ENCODE peak calls at places on chromosomes 3 and 15, in four cellular contexts. C is activated B cell treated with CpG ODN at 0.5 μM for 24 hours, J is left ventricle myocardium inferior, M is cardiac muscle cell. W is an unnamed sample.

GRCh38 chr3:5006755-5007202 is 27.5 kb downstream of the BHLHE40 start:
- DNase-seq in C (peak; percentile 58), J (no peak), M (no peak), W (no peak)

GRCh38 chr3:129224984-129225393 is 24.4 kb upstream of the COPG1 start:
- DNase-seq in J (peak; percentile 86), C (no peak), M (no peak), W (no peak)

GRCh38 chr15:53210653-53211052 is 420.5 kb upstream of the ONECUT1 start:
- DNase-seq in C (no peak), J (no peak), M (no peak), W (no peak)

GRCh38 chr15:74062236-74062635 is 20.1 kb downstream of the GOLGA6A start:
- DNase-seq in J (no peak), C (no peak), M (no peak), W (no peak)

GRCh38 chr3:168964736-168965135 is 698.8 kb downstream of the MECOM start:
- DNase-seq in C (no peak), J (no peak), M (no peak), W (no peak)

GRCh38 chr3:197285557-197285956 is 12.9 kb downstream of the DLG1 start:
- DNase-seq in M (no peak), J (no peak), C (no peak), W (no peak)

GRCh38 chr3:150457996-150458395 is 49.9 kb downstream of the TSC22D2 start:
- DNase-seq in J (no peak), M (no peak), C (no peak), W (no peak)

GRCh38 chr3:42796332-42796885 is 7.9 kb downstream of the HIGD1A start:
- DNase-seq in J (no peak), M (no peak), C (no peak), W (no peak)

GRCh38 chr3:152517517-152517916 is 248.8 kb downstream of the MBNL1 start:
- DNase-seq in J (no peak), C (no peak), M (no peak), W (no peak)

GRCh38 chr3:71710906-71711494 is 14.2 kb downstream of the EIF4E3 start:
- DNase-seq in M (peak; percentile 57), J (no peak), C (no peak), W (no peak)

GRCh38 chr3:38561746-38562466 is 65.8 kb downstream of the EXOG start:
- DNase-seq in M (no peak), C (no peak), J (no peak), W (no peak)

GRCh38 chr3:194872669-194872977 is 186.9 kb downstream of the FAM43A start:
- DNase-seq in C (no peak), J (no peak), M (no peak), W (no peak)

GRCh38 chr3:113533534-113533892 is 1.2 kb downstream of the SIDT1 start:
- DNase-seq in J (no peak), M (no peak), C (no peak), W (no peak)

DNA sequence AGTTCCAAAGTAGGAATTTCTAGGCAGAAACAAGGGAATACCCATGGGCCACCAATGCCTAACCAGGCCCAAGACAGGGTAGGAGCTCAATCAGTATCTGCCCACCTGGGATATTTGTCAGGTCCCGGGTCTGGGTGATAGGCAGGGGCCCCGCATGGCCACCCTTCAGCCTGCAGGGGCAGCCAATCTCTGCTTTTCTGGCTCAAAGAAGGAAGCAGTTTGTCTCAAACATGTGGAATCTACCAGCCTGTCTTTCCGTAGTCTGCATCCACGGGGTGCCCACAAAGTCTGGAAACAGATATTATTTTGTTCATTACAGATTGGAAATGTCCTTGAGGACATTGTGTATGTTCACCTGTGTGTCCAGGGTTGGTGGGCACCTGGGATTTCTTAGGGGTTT is 56.2 kb downstream of the CEMIP start:
- DNase-seq in M (no peak), J (no peak), C (no peak), W (no peak)
- TF ChIP-seq CTCF in M (peak; percentile 10), J (no peak), C (no peak), W (no peak)

GRCh38 chr15:93051236-93052089 is 37.5 kb downstream of the RGMA start:
- DNase-seq in M (no peak), C (no peak), J (no peak), W (no peak)

GRCh38 chr15:93050648-93051047 is 38.4 kb downstream of the RGMA start:
- DNase-seq in M (no peak), J (no peak), C (no peak), W (no peak)

GRCh38 chr15:93055211-93055763 is 33.7 kb downstream of the RGMA start:
- DNase-seq in M (no peak), J (no peak), C (no peak), W (no peak)

GRCh38 chr15:93049914-93050534 is 39.0 kb downstream of the RGMA start:
- DNase-seq in C (no peak), M (no peak), J (no peak), W (no peak)

DNA sequence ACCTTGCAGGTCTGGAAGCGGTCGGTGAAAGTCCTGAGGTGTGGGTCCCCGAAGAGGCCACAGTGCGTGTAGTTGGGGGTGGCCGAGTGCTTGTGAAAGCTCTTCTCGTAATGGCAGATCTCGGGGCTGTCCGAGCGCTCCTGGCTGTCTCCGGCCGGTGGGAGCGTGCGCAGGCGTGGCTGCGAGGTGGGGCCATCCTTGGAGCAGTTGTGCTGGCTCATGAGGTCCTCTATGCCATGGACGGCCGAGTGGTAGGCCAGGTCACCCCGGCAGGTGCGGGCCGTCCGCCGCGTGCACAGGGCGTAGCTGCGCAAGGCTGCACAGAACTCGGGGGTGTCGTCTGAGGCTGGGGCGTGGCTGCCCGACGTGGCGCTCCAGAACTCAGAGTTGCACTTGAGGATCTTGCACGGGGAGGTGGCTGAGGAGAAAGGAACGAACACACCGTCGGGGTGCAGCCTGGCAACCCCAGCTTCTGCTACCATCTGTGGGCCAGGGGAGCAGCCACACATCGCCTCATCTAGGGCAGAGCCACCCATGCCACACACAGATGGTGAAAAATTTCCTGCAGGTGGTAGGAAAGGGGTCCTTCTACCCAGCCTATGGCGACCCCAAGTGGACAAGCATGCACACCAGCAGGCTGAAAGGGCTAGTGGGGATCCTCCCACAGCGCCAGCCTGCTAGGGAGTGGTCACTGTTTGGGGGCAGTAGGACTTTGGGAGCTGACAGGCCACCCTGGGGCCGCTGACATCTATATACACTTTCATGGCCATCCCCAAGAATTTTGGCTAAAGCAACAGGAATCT is 36.7 kb downstream of the RGMA start:
- DNase-seq in C (no peak), M (no peak), J (no peak), W (no peak)
- TF ChIP-seq CTCF in C (no peak), M (no peak), J (no peak), W (no peak)

GRCh38 chr3:100004931-100005330 is 109.4 kb downstream of the FILIP1L start:
- DNase-seq in M (no peak), J (no peak), C (no peak), W (no peak)

GRCh38 chr3:100005670-100006393 is 108.5 kb downstream of the FILIP1L start:
- DNase-seq in C (no peak), M (no peak), J (no peak), W (no peak)

GRCh38 chr3:100007313-100007712 is 107.0 kb downstream of the FILIP1L start:
- DNase-seq in J (no peak), C (no peak), M (no peak), W (no peak)

GRCh38 chr3:100008081-100008698 is 106.1 kb downstream of the FILIP1L start:
- DNase-seq in M (no peak), J (no peak), C (no peak), W (no peak)

DNA sequence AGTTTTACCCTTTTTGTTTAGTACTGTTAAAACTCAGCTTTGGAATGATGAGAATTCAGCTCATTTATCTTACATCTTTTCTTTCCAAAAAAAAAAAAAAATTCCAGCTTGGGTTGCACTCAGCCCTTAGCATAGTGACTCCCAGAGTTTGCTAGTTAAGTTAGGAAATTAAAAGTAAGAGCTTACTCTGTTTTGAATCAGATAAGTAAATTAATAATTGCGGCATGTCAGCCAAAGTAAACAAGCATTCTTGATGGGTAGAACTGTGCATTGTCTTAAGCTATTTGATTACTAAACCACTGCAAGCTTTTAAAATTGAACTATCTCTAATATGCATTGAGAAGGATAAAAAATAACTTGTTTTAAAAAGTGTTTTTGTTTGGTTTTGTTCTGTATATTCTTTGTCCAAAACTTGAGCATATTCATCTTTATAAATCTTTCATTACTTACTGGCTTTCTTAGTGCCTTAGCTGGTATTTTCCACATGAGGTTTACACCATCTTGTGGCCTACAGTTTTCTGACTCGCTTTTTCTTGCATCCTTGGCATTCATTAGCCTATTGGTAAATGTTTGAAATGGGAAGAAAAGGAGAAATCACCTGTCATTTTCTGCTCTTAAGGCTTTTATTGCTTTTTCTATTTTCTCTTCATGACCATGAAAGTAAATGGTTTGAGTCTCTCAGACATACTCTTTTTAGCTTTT is 107.6 kb downstream of the FILIP1L start:
- DNase-seq in M (no peak), C (no peak), J (no peak), W (no peak)
- TF ChIP-seq CTCF in M (no peak), C (no peak), J (no peak), W (no peak)

DNA sequence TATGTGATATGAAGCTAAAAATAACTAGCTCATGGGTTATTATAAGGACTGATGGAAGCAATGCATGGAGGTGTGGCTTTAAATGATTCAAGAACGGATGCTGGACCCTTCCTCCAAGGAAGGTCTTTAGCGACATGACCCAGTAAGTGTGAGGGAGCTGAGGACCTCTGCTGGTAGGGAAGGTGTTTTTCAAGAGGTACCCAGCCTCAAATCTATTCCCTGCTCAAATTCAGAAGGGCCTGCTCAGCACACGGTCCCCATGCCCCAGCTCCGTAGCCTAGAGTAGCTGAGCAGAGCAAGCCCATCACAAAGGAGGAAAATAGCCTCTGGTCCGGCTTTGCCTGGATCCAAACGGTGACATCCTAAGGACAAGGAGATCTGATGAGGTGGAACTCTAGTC is 266.2 kb upstream of the IGF1R start:
- DNase-seq in M (no peak), C (no peak), J (no peak), W (no peak)
- TF ChIP-seq CTCF in M (no peak), C (no peak), J (no peak), W (no peak)

GRCh38 chr15:35068861-35069260 is 16.2 kb downstream of the NANOGP8 start:
- DNase-seq in M (no peak), C (no peak), J (no peak), W (no peak)
- TF ChIP-seq CTCF in M (no peak), C (no peak), J (no peak), W (no peak)

DNA sequence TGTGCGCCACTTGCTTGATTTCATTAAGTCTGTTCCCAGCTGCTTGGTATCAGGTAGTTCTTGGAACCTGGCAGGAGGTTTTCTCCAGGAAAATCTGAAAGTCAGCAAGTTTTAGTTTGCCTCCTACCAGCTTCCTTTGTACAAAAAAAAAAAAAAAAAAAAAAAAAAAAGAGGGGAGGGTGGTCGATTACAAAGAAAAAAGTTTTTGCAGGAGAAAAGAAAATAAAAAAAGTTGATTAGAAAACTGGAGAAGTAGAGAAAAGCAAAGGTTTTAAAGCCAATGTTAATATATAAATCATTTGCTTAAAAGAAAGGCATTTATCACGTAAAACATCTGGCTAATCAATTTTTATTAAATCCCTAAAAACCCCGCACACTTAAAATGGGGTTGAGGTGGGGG is 5.9 kb downstream of the EPHA3 start:
- DNase-seq in M (no peak), J (no peak), C (no peak), W (no peak)
- TF ChIP-seq CTCF in M (no peak), J (no peak), C (no peak), W (no peak)

GRCh38 chr3:31508452-31509146 is 24.1 kb upstream of the STT3B start:
- DNase-seq in C (no peak), J (no peak), M (no peak), W (no peak)
- TF ChIP-seq CTCF in C (no peak), J (no peak), M (no peak), W (no peak)